ENCODE peak calls at places on chromosomes 5 and 9, in nine cellular contexts. X is tibial nerve, P is IMR-90, Q is gastrocnemius medialis, D is A549, O is prostate gland, A is GM12878, F is transverse colon, N is sigmoid colon. Z is an unnamed sample.

GRCh38 chr5:154366353-154366752 is 79.4 kb upstream of the SAP30L start:
- DNase-seq in O (no peak), Q (no peak), N (no peak), A (no peak), D (no peak), P (peak; percentile 82), X (no peak), F (no peak), Z (no peak)

GRCh38 chr5:101424530-101425175 is 521.6 kb upstream of the ST8SIA4 start:
- DNase-seq in O (no peak), F (no peak), A (no peak), P (peak; percentile 73), D (no peak), N (no peak), Q (no peak), X (no peak), Z (no peak)

GRCh38 chr9:8241201-8241600 is 441.6 kb upstream of the DMAC1 start:
- DNase-seq in N (no peak), O (no peak), D (no peak), P (no peak), X (no peak), F (no peak), Q (no peak), A (no peak), Z (no peak)

GRCh38 chr9:132244582-132245455 is 83.0 kb downstream of the NTNG2 start:
- DNase-seq in X (no peak), P (no peak), O (no peak), F (no peak), N (no peak), A (no peak), Q (no peak), D (no peak), Z (no peak)

GRCh38 chr5:163248856-163249255 is 188.5 kb upstream of the CCNG1 start:
- DNase-seq in N (no peak), X (no peak), D (no peak), P (no peak), O (no peak), Q (no peak), F (no peak), A (no peak), Z (no peak)

GRCh38 chr5:14420136-14420808 is 161.3 kb upstream of the OTULINL start:
- DNase-seq in N (no peak), D (no peak), O (no peak), P (peak; percentile 53), Q (no peak), A (no peak), X (no peak), F (no peak), Z (no peak)

GRCh38 chr9:7542648-7543165 is 256.9 kb downstream of the DMAC1 start:
- DNase-seq in O (no peak), Q (no peak), D (no peak), P (no peak), X (no peak), A (no peak), F (no peak), N (no peak), Z (no peak)

GRCh38 chr5:164679461-164679860 is 1174.0 kb downstream of the MAT2B start:
- DNase-seq in N (no peak), F (no peak), P (no peak), D (no peak), Q (no peak), X (no peak), A (no peak), O (no peak), Z (no peak)

GRCh38 chr9:91864372-91864771 is 85.7 kb downstream of the ROR2 start:
- DNase-seq in X (no peak), P (no peak), A (no peak), Q (no peak), F (no peak), O (no peak), D (no peak), N (no peak), Z (peak; percentile 45)

GRCh38 chr5:79983618-79984017 is 7.4 kb downstream of the MTX3 start:
- DNase-seq in X (no peak), Q (no peak), F (no peak), N (no peak), A (no peak), D (no peak), O (no peak), P (no peak), Z (no peak)

GRCh38 chr5:6675784-6676499 is 37.3 kb upstream of the TENT4A start:
- DNase-seq in A (no peak), D (no peak), O (no peak), P (no peak), N (no peak), F (no peak), X (no peak), Q (no peak), Z (no peak)

GRCh38 chr9:75504721-75505120 is 385.8 kb upstream of the PCSK5 start:
- DNase-seq in O (no peak), F (no peak), A (no peak), P (no peak), X (no peak), D (no peak), N (no peak), Q (no peak), Z (no peak)

GRCh38 chr9:72477862-72478564 is 43.4 kb upstream of the TMC1 start:
- DNase-seq in A (no peak), D (peak; percentile 92), O (peak; percentile 44), Q (no peak), X (no peak), P (peak; percentile 76), F (peak; percentile 35), N (no peak), Z (no peak)

GRCh38 chr9:123033352-123033751 is at the start of gene GPR21:
- DNase-seq in Q (no peak), F (no peak), A (no peak), X (no peak), O (no peak), P (no peak), N (no peak), D (no peak), Z (no peak)

GRCh38 chr5:95718203-95718602 is 12.9 kb upstream of the RHOBTB3 start:
- DNase-seq in X (no peak), O (no peak), P (no peak), A (peak; percentile 84), D (no peak), N (no peak), F (no peak), Q (no peak), Z (no peak)

GRCh38 chr5:19104963-19105362 is 883.0 kb downstream of the CDH18 start:
- DNase-seq in D (no peak), F (no peak), X (no peak), Q (no peak), N (no peak), O (no peak), A (no peak), P (no peak), Z (no peak)

GRCh38 chr9:123997665-123998277 is 13.8 kb upstream of the LHX2 start:
- DNase-seq in F (peak; percentile 56), N (no peak), X (peak; percentile 32), Q (no peak), A (peak; percentile 81), D (no peak), P (peak; percentile 19), O (peak; percentile 34), Z (peak; percentile 84)

GRCh38 chr5:92841604-92842155 is 739.3 kb downstream of the NR2F1-AS1 start:
- DNase-seq in O (no peak), Q (no peak), F (no peak), P (no peak), A (no peak), D (no peak), X (no peak), N (no peak), Z (no peak)

GRCh38 chr5:50667079-50667652 is 729 bp downstream of the PARP8 start:
- DNase-seq in X (peak; percentile 17), N (peak; percentile 81), O (peak; percentile 48), F (peak; percentile 52), A (no peak), P (peak; percentile 41), Q (no peak), D (no peak), Z (peak; percentile 94)

DNA sequence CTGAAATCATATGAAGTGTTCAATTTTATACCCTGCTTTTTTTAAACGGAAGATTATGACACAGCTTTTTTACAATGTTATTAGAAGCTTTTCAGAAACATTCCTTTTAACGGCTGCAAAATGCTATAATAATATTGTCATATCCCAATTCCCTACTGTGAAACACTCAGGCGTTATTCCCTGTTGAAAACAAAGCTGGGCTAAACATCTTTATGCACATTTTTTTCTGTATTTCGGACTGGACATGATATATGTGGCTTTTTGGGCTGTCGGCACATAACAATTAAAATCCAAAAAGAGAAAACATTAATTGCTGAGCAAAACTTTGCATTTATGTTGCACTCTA is 12.0 kb upstream of the CTSL start:
- DNase-seq in Q (no peak), O (no peak), D (no peak), P (no peak), N (no peak), A (no peak), X (no peak), F (no peak), Z (no peak)
- H3K4me3 ChIP-seq in Q (peak overlapping the region; percentile 3), O (no peak overlapping the region), D (peak overlapping the region; percentile 24), P (no peak overlapping the region), N (no peak overlapping the region), A (no peak overlapping the region), X (no peak overlapping the region), F (no peak overlapping the region), Z (no peak overlapping the region)

GRCh38 chr5:81316581-81316980 is 15.2 kb downstream of the ZCCHC9 start:
- DNase-seq in N (no peak), O (no peak), P (no peak), Q (no peak), A (no peak), D (no peak), X (no peak), F (no peak), Z (no peak)
- TF ChIP-seq POLR2A in N (no peak), O (no peak), P (no peak), Q (no peak), A (no peak), D (no peak), X (no peak), F (no peak), Z (no peak)

GRCh38 chr9:1619915-1620705 is 395.0 kb upstream of the SMARCA2 start:
- DNase-seq in D (no peak), F (no peak), X (no peak), O (no peak), A (no peak), Q (no peak), P (no peak), N (no peak), Z (no peak)
- TF ChIP-seq CTCF in D (peak; percentile 25), F (no peak), X (no peak), O (peak; percentile 25), A (no peak), Q (no peak), P (no peak), N (no peak), Z (no peak)

DNA sequence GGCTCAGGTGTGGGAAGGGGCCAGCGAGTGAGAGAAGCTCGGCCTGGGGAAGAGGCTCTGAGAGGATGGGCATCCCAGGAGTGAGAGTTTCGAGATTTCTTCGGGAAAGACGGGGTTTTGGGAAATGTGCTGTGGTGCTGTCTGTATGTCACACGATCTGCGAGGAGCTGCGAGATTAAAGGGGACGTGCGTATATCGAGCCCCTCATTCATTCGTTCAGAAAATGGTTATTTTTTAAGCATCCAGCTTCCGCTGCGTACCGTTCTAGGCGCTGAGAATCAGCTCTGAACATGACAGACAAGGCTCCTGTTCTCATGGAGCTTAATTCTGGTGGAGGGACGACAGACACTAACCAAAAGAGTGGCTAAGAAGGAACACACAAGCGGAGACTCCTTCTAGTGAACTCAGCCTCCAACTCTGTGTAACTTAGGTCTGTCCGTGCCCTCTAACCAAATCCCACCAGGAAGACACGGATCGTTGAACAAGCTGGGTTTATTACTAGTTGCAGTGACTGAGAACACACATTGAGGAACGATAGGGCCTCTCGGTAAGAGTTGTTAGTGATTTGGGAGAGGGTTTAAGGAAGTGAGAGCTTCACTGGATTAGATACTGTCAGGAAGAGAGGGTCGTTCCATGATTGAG is 836 bp upstream of the FBXW11 start:
- DNase-seq in P (peak; percentile 39), Q (no peak), F (no peak), D (no peak), N (no peak), O (no peak), X (no peak), A (no peak), Z (no peak)
- H3K4me3 ChIP-seq in P (peak overlapping the region; percentile 77), Q (peak overlapping the region; percentile 97), F (peak overlapping the region; percentile 74), D (peak overlapping the region; percentile 93), N (peak overlapping the region; percentile 94), O (peak overlapping the region; percentile 96), X (peak overlapping the region; percentile 98), A (peak overlapping the region; percentile 100), Z (peak overlapping the region; percentile 72)

Z was measured in spleen.